ENCODE peak calls at places on chromosomes 1 and 21, in seven cellular contexts. A is astrocyte of the spinal cord, S is AG09309, W is Panc1, Q is body of pancreas, C is OCI-LY7, O is choroid plexus epithelial cell. D is an unnamed sample.

GRCh38 chr1:225878282-225878681 is 3.9 kb downstream of the TMEM63A start:
- DNase-seq in A (no peak), S (no peak), W (no peak), Q (no peak), C (no peak), O (no peak), D (no peak)

GRCh38 chr1:211133393-211133840 is 531 bp downstream of the KCNH1 start:
- DNase-seq in A (peak; percentile 18), S (no peak), W (no peak), Q (peak; percentile 17), C (no peak), O (peak; percentile 1), D (no peak)

GRCh38 chr1:61588736-61589381 is 136.1 kb downstream of the TM2D1 start:
- DNase-seq in A (peak; percentile 64), S (no peak), W (peak; percentile 50), Q (peak; percentile 69), C (peak; percentile 62), O (peak; percentile 74), D (peak; percentile 57)

GRCh38 chr1:180444522-180444921 is 57.9 kb downstream of the ACBD6 start:
- DNase-seq in A (no peak), S (no peak), W (no peak), Q (no peak), C (no peak), O (no peak), D (peak; percentile 27)

GRCh38 chr1:152743371-152744145 is 14.3 kb upstream of the KPRP start:
- DNase-seq in A (no peak), S (no peak), W (no peak), Q (no peak), C (no peak), O (no peak), D (peak; percentile 11)

GRCh38 chr1:19616489-19616888 is 27.6 kb upstream of the NBL1 start:
- DNase-seq in A (peak; percentile 56), S (peak; percentile 56), W (no peak), Q (no peak), C (no peak), O (peak; percentile 66), D (peak; percentile 64)

GRCh38 chr1:226094451-226094850 is 31.9 kb downstream of the H3-3A start:
- DNase-seq in A (no peak), S (no peak), W (no peak), Q (no peak), C (no peak), O (no peak), D (no peak)

GRCh38 chr21:43207868-43208267 is 39.1 kb downstream of the CRYAA start:
- DNase-seq in A (no peak), S (no peak), W (no peak), Q (no peak), C (no peak), O (no peak), D (no peak)

GRCh38 chr1:172132836-172133235 is 287.6 kb upstream of the C1orf105 start:
- DNase-seq in A (no peak), S (no peak), W (no peak), Q (no peak), C (no peak), O (no peak), D (no peak)

DNA sequence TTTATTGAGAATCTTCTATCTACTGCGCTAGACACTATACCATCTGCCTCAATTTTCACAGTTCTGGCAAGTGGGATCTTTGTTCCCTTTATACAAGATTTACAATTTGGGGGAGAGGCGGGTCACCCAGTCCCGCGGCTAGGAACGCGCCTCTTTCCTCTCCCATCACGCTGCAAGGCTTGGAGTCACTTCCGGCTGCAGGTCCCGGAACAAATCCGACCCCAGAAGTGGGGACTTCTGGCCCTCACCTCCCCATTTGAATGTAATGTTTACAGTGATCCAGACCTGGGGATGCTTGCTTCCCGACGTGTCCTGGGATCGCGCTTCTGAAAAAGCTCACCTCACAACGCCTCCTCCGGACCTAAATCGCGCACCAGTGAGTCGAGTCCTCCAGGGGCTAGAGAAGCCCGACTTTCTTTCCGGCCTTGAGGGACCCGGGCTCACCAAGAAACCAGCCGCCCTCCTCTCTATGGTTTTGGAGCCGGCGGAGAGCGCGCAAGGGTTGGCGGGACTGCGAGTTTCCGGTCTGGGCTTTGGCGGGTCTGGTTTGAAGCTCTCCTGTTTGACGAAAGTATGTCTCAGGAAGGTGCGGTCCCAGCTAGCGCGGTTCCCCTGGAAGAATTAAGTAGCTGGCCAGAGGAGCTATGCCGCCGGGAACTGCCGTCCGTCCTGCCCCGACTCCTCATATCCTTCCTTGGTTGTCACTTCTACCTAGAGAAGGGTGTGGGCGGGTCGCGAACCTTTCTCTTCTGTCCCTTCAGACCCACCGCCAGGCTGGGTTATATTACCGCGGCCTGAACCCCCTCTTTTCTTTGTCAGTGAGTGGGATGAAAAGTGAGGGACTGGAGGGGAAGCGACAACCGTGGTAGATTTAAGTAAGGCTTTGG is at the start of gene METTL18:
- DNase-seq in A (peak; percentile 98), S (peak; percentile 89), W (peak; percentile 92), Q (peak; percentile 86), C (peak; percentile 95), O (peak; percentile 98), D (peak; percentile 98)
- TF ChIP-seq CTCF in A (no peak), S (no peak), W (peak; percentile 73), Q (no peak), C (peak; percentile 71), O (no peak), D (peak; percentile 6)

GRCh38 chr1:117757668-117758067 is 151.8 kb downstream of the TENT5C start:
- DNase-seq in A (no peak), S (peak; percentile 28), W (no peak), Q (no peak), C (no peak), O (no peak), D (peak; percentile 76)

GRCh38 chr1:117753652-117754051 is 147.8 kb downstream of the TENT5C start:
- DNase-seq in A (no peak), S (peak; percentile 41), W (no peak), Q (no peak), C (no peak), O (peak; percentile 68), D (peak; percentile 79)

GRCh38 chr1:117754061-117754969 is 148.5 kb downstream of the TENT5C start:
- DNase-seq in A (peak; percentile 58), S (peak; percentile 20), W (no peak), Q (peak; percentile 82), C (peak; percentile 74), O (peak; percentile 79), D (peak; percentile 77)

GRCh38 chr1:117758444-117759316 is 152.8 kb downstream of the TENT5C start:
- DNase-seq in A (peak; percentile 78), S (peak; percentile 46), W (peak; percentile 59), Q (peak; percentile 87), C (peak; percentile 89), O (peak; percentile 88), D (peak; percentile 87)

DNA sequence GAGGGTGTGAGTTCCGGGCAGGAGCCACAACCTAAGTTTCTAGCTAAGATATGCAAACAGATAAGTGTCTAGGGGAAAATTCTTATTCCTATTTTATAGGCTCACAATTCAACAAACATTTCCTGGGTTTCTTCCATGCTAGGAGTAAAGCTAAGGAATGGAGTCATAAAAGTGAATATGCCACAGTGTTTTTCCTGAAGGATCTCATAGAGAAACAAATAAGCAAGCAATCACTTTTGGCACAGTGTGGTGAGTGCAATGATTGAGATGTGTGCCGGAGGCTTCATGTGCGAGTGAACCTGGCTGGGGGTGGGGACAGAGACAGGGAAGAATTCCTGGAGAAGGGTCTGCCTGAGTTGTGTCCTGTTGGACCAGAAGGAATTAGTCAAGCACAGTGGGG is 147.4 kb downstream of the TENT5C start:
- DNase-seq in A (no peak), S (no peak), W (no peak), Q (no peak), C (no peak), O (no peak), D (no peak)
- H3K4me3 ChIP-seq in A (no peak overlapping the region), S (no peak overlapping the region), W (no peak overlapping the region), Q (no peak overlapping the region), C (no peak overlapping the region), O (no peak overlapping the region), D (no peak overlapping the region)

GRCh38 chr1:39472826-39473225 is 18.6 kb upstream of the BMP8A start:
- DNase-seq in A (no peak), S (no peak), W (no peak), Q (no peak), C (no peak), O (peak; percentile 57), D (no peak)
- TF ChIP-seq CTCF in A (no peak), S (no peak), W (no peak), Q (no peak), C (no peak), O (no peak), D (no peak)

DNA sequence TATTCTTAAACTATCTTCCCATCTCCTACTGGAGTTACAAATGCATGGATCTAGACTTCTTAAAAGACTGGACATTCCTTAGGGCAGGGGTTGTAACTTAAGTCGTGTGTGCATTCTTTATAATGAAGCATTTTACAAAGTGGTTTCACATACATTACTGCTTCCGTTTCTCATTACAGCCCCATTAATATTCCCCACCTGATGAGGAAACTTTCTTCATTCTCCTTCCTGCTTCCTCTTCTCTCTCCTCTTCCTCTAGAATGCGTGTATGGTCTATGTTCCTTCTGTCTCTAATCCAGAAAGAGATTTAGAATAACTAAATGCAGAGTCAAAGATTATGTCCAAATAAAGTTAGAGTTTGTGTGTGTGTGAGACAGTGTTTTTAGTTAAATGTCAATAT is 1.8 kb upstream of the CAP1 start:
- DNase-seq in A (no peak), S (no peak), W (no peak), Q (no peak), C (peak; percentile 34), O (no peak), D (no peak)
- H3K4me3 ChIP-seq in A (no peak overlapping the region), S (no peak overlapping the region), W (no peak overlapping the region), Q (no peak overlapping the region), C (peak overlapping the region; percentile 96), O (no peak overlapping the region), D (no peak overlapping the region)

GRCh38 chr1:235052067-235053008 is 76.3 kb downstream of the TOMM20 start:
- DNase-seq in A (no peak), S (no peak), W (no peak), Q (no peak), C (no peak), O (no peak), D (peak; percentile 71)

GRCh38 chr1:235057385-235058306 is 71.0 kb downstream of the TOMM20 start:
- DNase-seq in A (no peak), S (no peak), W (no peak), Q (no peak), C (no peak), O (no peak), D (no peak)

GRCh38 chr1:235056937-235057336 is 71.7 kb downstream of the TOMM20 start:
- DNase-seq in A (no peak), S (no peak), W (no peak), Q (no peak), C (no peak), O (no peak), D (no peak)

GRCh38 chr1:235054466-235054865 is 74.2 kb downstream of the TOMM20 start:
- DNase-seq in A (no peak), S (no peak), W (no peak), Q (no peak), C (no peak), O (no peak), D (no peak)

DNA sequence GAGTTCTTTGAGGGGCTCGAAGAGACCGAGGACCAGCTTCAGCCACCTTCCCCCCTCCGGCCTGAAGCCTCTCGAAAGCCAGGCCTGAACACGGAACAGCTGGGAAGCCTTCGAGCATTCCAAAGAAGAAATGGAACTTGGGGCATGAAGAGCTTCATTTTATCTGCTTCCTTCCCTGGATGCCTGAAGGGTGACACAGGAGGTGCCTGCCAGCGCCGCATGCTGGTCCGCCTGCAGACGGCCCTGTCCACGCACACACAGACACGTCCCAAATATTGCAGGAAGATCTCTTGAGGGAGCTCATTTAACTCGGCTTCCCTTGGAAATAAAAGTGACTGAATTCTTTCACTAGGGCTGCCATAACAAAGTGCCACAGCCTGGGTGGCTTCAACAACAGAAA is 73.7 kb downstream of the TOMM20 start:
- DNase-seq in A (no peak), S (no peak), W (no peak), Q (no peak), C (no peak), O (no peak), D (no peak)
- TF ChIP-seq CTCF in A (no peak), S (no peak), W (no peak), Q (no peak), C (no peak), O (no peak), D (no peak)